ENCODE peak calls at places on chromosomes 13 and 19, in eight cellular contexts. W is T-helper 2 cell; O is stimulated activated CD4-positive, alpha-beta T cell treated with anti-CD3 and anti-CD28 coated beads, Interleukin-1b, Interleukin-23, amount 100 ng/mL, for 24 hours; Z is NCI-H1105; X is frontal cortex; J is activated CD4-positive, alpha-beta T cell treated with anti-CD3 and anti-CD28 coated beads, Interleukin-2, amount 50 U/mL, for 24 hours; D is ELR; L is putamen. S is an unnamed sample.
A peak's percentile ranks its signal among the peaks of the same experiment; 100 is the strongest.

GRCh38 chr19:38862321-38863059 is 12.7 kb upstream of the HNRNPL start:
- DNase-seq in J (no peak), O (no peak), D (no peak), L (no peak), W (no peak), X (no peak), Z (peak; percentile 87), S (no peak)

GRCh38 chr19:16624236-16624635 is 3.8 kb downstream of the MED26 start:
- DNase-seq in L (no peak), O (no peak), D (no peak), Z (no peak), X (no peak), J (no peak), W (no peak), S (no peak)

GRCh38 chr19:18291590-18292459 is 10.4 kb upstream of the JUND start:
- DNase-seq in D (peak; percentile 71), Z (peak; percentile 13), O (no peak), W (peak; percentile 53), X (peak; percentile 89), L (peak; percentile 75), J (no peak), S (peak; percentile 65)

GRCh38 chr13:49410006-49410405 is 33.9 kb downstream of the CAB39L start:
- DNase-seq in X (no peak), L (no peak), O (no peak), D (no peak), J (no peak), Z (no peak), W (no peak), S (no peak)

GRCh38 chr13:46057251-46058015 is 4.9 kb upstream of the ZC3H13 start:
- DNase-seq in D (peak; percentile 72), X (no peak), Z (no peak), L (peak; percentile 38), J (no peak), O (no peak), W (no peak), S (no peak)

GRCh38 chr13:37277435-37278144 is 172.1 kb upstream of the CSNK1A1L start:
- DNase-seq in J (no peak), Z (no peak), W (no peak), D (peak; percentile 13), O (no peak), X (no peak), L (no peak), S (no peak)

GRCh38 chr19:459724-460511 is 915 bp downstream of the SHC2 start:
- DNase-seq in J (no peak), W (no peak), D (peak; percentile 37), O (no peak), X (peak; percentile 96), Z (peak; percentile 62), L (peak; percentile 52), S (peak; percentile 92)

GRCh38 chr19:32866564-32867265 is 2.9 kb downstream of the SLC7A9 start:
- DNase-seq in X (no peak), O (no peak), Z (no peak), W (no peak), D (no peak), J (no peak), L (no peak), S (no peak)

GRCh38 chr19:14073925-14074838 is 1.6 kb downstream of the MISP3 start:
- DNase-seq in W (no peak), X (no peak), O (no peak), Z (no peak), L (no peak), J (no peak), D (peak; percentile 17), S (no peak)

GRCh38 chr19:2274937-2275535 is 6.9 kb downstream of the PEAK3 start:
- DNase-seq in O (no peak), J (no peak), W (no peak), X (peak; percentile 82), D (peak; percentile 74), L (no peak), Z (peak; percentile 31), S (peak; percentile 65)

GRCh38 chr19:9523885-9524474 is 14.5 kb downstream of the ZNF426 start:
- DNase-seq in O (no peak), J (no peak), W (no peak), D (no peak), Z (no peak), X (no peak), L (no peak), S (no peak)

GRCh38 chr13:49253997-49254396 is 6.3 kb downstream of the CDADC1 start:
- DNase-seq in Z (no peak), W (no peak), D (no peak), J (no peak), L (no peak), O (no peak), X (no peak), S (no peak)

GRCh38 chr13:107808388-107808787 is 406.9 kb downstream of the LIG4 start:
- DNase-seq in J (no peak), W (no peak), O (no peak), L (no peak), Z (no peak), X (no peak), D (no peak), S (no peak)

GRCh38 chr19:34482380-34483250 is 1.1 kb downstream of the WTIP start:
- DNase-seq in L (no peak), W (no peak), D (peak; percentile 49), J (no peak), Z (no peak), O (no peak), X (no peak), S (peak; percentile 37)

GRCh38 chr13:50306096-50306495 is 290.9 kb downstream of the KCNRG start:
- DNase-seq in D (no peak), Z (no peak), W (no peak), J (no peak), L (no peak), X (no peak), O (no peak), S (no peak)

GRCh38 chr19:32862741-32863140 is 6.8 kb downstream of the SLC7A9 start:
- DNase-seq in J (no peak), Z (no peak), O (no peak), L (no peak), X (no peak), D (no peak), W (no peak), S (no peak)